ENCODE peak calls at places on chromosomes 1 and 21, in six cellular contexts. C is stomach; Y is body of pancreas; I is tibial artery; F is tibial nerve; J is naive thymus-derived CD4-positive, alpha-beta T cell. R is an unnamed sample.
A peak's percentile ranks its signal among the peaks of the same experiment; 100 is the strongest.

GRCh38 chr1:244751271-244751895 is 84.1 kb upstream of the COX20 start:
- DNase-seq in Y (no peak), C (no peak), F (no peak), J (no peak), I (no peak), R (no peak)

GRCh38 chr1:117572546-117572945 is 33.3 kb upstream of the TENT5C start:
- DNase-seq in J (peak; percentile 19), F (no peak), I (no peak), Y (no peak), C (peak; percentile 39), R (no peak)

GRCh38 chr1:3383679-3384078 is 70.8 kb upstream of the ARHGEF16 start:
- DNase-seq in F (no peak), I (no peak), Y (no peak), J (no peak), C (no peak), R (no peak)

GRCh38 chr21:44838951-44839350 is 21.1 kb upstream of the SUMO3 start:
- DNase-seq in F (no peak), Y (no peak), I (peak; percentile 33), J (no peak), C (no peak), R (no peak)

GRCh38 chr1:87463917-87464565 is 135.4 kb downstream of the LMO4 start:
- DNase-seq in J (no peak), F (no peak), Y (no peak), I (no peak), C (no peak), R (no peak)

GRCh38 chr1:35915693-35916092 is 15.2 kb upstream of the AGO3 start:
- DNase-seq in Y (no peak), I (no peak), C (no peak), F (no peak), J (no peak), R (no peak)

GRCh38 chr1:86757272-86757984 is 53.1 kb downstream of the SH3GLB1 start:
- DNase-seq in Y (no peak), C (no peak), F (no peak), J (no peak), I (peak; percentile 66), R (no peak)

GRCh38 chr1:10635992-10636391 is 160.5 kb downstream of the CASZ1 start:
- DNase-seq in Y (no peak), F (no peak), J (no peak), C (peak; percentile 95), I (peak; percentile 88), R (no peak)

GRCh38 chr1:196650403-196650802 is 1.4 kb upstream of the CFH start:
- DNase-seq in F (no peak), Y (no peak), J (no peak), C (no peak), I (no peak), R (no peak)

GRCh38 chr1:24605534-24606295 is 37.4 kb upstream of the SRRM1 start:
- DNase-seq in I (no peak), C (no peak), F (no peak), J (no peak), Y (no peak), R (no peak)

GRCh38 chr1:59018446-59018845 is 234.6 kb upstream of the JUN start:
- DNase-seq in I (no peak), C (no peak), Y (no peak), F (no peak), J (no peak), R (no peak)
- H3K4me1 ChIP-seq in I (peaks cover 18% of the 10 kb centered on the region), C (peaks cover 38% of the 10 kb centered on the region), Y (peaks cover 27% of the 10 kb centered on the region), F (peaks cover 29% of the 10 kb centered on the region), J (peaks cover 15% of the 10 kb centered on the region), R (peaks cover 5% of the 10 kb centered on the region)

DNA sequence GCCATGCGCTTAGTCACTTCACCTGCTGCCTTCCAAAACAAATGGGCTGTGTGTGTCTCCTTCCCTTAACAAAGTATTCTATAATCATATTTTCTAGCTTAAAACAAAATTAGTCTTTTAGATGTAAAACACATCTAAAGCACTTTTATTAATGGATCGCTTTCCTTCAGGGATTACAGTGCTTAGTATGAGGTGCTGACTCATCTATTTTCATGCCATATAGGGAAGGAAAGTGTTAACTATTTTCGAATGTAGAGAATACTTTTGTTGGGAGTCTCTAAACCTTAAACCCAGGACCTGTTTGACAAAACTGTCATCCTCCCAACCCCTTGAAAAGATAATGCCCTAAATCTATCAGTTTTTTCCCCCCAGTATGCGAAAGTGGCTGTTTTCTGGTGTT is 90.2 kb downstream of the PBX1 start:
- DNase-seq in C (no peak), F (no peak), Y (no peak), J (no peak), I (no peak), R (no peak)
- H3K4me1 ChIP-seq in C (peaks cover 97% of the 10 kb centered on the region), F (peaks cover 31% of the 10 kb centered on the region), Y (peaks cover 90% of the 10 kb centered on the region), J (no peaks in the 10 kb centered on the region), I (peaks cover 55% of the 10 kb centered on the region), R (peaks cover 39% of the 10 kb centered on the region)

DNA sequence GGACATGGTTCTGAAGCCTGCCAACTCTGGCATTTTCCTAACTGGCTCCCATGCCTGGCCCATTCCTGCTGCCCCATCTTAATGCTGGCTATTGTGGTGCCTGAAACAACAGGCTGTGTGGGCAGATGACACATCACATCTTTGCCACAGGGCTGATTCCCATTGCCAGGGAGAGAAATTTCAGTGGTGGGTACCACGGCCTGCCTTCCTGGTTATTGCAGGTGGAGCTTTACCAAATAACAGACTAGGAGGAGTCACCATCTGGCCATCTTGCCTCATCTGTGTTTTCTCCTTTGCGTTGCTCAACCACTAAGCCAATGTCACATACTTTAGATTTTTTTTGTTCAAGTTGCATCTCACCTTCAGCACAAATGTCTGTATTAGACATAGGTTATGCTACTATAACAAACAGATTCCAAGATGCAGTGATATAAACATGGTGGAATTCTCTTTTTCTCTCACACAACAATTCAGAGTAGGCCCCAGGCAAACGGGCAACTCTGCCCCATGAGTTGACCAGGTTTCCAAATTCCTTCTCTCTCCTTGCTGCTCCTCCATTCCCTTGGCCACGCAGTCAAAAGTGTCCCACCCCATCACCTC is 14.1 kb downstream of the CDA start:
- DNase-seq in I (no peak), C (no peak), F (no peak), Y (no peak), J (no peak), R (no peak)
- H3K4me1 ChIP-seq in I (no peaks in the 10 kb centered on the region), C (no peaks in the 10 kb centered on the region), F (no peaks in the 10 kb centered on the region), Y (no peaks in the 10 kb centered on the region), J (no peaks in the 10 kb centered on the region), R (no peaks in the 10 kb centered on the region)

GRCh38 chr1:202901555-202901954 is 12.6 kb upstream of the RABIF start:
- DNase-seq in Y (no peak), C (no peak), F (no peak), J (no peak), I (no peak), R (no peak)
- H3K4me1 ChIP-seq in Y (no peaks in the 10 kb centered on the region), C (no peaks in the 10 kb centered on the region), F (no peaks in the 10 kb centered on the region), J (no peaks in the 10 kb centered on the region), I (no peaks in the 10 kb centered on the region), R (no peaks in the 10 kb centered on the region)

GRCh38 chr1:175968486-175969182 is 225.2 kb upstream of the TNR start:
- DNase-seq in I (no peak), Y (no peak), F (no peak), J (no peak), C (no peak), R (no peak)

GRCh38 chr1:175963740-175964139 is 220.3 kb upstream of the TNR start:
- DNase-seq in C (no peak), Y (no peak), I (no peak), F (no peak), J (no peak), R (no peak)

GRCh38 chr1:175969236-175969635 is 225.8 kb upstream of the TNR start:
- DNase-seq in J (no peak), Y (no peak), F (no peak), I (no peak), C (no peak), R (no peak)
- H3K4me1 ChIP-seq in J (no peaks in the 10 kb centered on the region), Y (no peaks in the 10 kb centered on the region), F (no peaks in the 10 kb centered on the region), I (no peaks in the 10 kb centered on the region), C (peaks cover 8% of the 10 kb centered on the region), R (no peaks in the 10 kb centered on the region)

GRCh38 chr1:66353207-66353606 is 180.7 kb upstream of the SGIP1 start:
- DNase-seq in I (no peak), Y (no peak), C (no peak), J (no peak), F (no peak), R (no peak)
- H3K4me1 ChIP-seq in I (peaks cover 40% of the 10 kb centered on the region), Y (no peaks in the 10 kb centered on the region), C (peaks cover 56% of the 10 kb centered on the region), J (peaks cover 74% of the 10 kb centered on the region), F (peaks cover 65% of the 10 kb centered on the region), R (no peaks in the 10 kb centered on the region)

GRCh38 chr1:27658951-27659496 is 13.0 kb downstream of the IFI6 start:
- DNase-seq in C (no peak), I (no peak), F (no peak), Y (no peak), J (no peak), R (no peak)

GRCh38 chr1:27660300-27660837 is 11.6 kb downstream of the IFI6 start:
- DNase-seq in Y (no peak), J (no peak), I (no peak), C (no peak), F (no peak), R (no peak)

GRCh38 chr1:27656157-27656893 is 15.7 kb downstream of the IFI6 start:
- DNase-seq in Y (no peak), C (no peak), F (no peak), J (no peak), I (peak; percentile 81), R (no peak)

GRCh38 chr1:27661412-27662075 is 10.4 kb downstream of the IFI6 start:
- DNase-seq in J (no peak), Y (no peak), C (no peak), F (no peak), I (no peak), R (no peak)

DNA sequence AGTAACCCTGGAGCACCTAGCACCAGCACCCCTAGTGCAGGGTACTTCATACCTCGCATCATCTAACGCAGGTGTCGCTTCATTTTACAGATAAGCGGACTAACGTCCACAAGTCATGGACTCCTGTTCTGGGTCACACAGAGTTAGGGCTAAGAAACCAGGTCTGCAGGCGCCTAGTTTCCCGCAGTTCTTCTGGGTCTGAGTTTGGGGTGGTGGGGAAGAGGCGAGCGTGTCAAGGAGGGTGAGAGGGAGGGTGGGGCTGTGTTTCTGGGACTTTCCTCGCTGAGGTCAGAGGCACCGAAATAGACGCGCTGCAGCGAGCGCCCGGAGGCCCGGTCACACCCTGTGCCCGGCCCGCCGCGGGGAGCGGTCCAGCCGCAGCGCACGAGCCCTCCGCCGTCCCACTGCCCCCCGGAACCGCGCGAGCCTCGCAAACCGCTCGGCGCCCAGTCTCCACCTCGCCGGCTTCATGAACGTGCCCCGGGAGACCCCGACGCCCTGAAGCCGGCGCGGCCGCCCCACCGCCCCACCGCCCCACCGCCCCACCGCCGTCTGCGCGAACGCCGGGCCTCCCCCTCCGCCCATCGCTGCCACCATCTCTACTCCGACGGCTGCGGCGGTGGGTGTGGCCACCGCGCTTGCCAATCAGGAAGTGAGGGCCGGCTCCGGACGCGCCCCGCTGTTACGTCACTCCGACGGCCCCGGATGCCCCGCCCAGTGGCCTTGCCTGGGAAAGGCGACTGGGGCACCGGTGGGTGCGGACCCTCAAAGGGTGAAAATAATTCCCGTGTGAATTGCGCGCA is 12.3 kb downstream of the IFI6 start:
- DNase-seq in Y (peak; percentile 93), F (peak; percentile 87), J (peak; percentile 77), I (peak; percentile 95), C (peak; percentile 94), R (peak; percentile 95)
- H3K4me1 ChIP-seq in Y (peaks cover 10% of the 10 kb centered on the region), F (peaks cover 49% of the 10 kb centered on the region), J (peaks cover 38% of the 10 kb centered on the region), I (peaks cover 27% of the 10 kb centered on the region), C (peaks cover 32% of the 10 kb centered on the region), R (peaks cover 8% of the 10 kb centered on the region)

DNA sequence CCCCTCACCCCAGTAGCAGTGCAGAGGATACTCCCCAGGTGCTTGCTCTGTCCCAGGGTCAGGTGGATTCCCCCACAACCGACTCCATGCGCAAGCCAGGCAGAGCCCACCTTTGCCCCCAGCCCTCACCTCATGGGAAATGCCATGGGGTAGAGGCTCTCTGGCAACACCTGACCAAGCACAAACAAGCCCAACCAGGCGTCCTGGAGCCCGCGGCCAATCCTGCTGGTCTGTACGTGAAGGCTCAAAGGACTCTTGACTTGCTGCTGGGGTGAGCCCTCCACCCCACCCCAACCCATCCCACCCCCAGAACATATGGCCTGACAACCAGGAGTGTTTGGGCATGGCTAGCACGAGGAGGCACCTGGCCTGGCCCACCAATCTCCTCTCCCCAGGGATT is 1.8 kb downstream of the ADGRB2 start:
- DNase-seq in I (no peak), C (no peak), Y (no peak), F (no peak), J (no peak), R (no peak)
- H3K4me1 ChIP-seq in I (peaks cover 44% of the 10 kb centered on the region), C (peaks cover 46% of the 10 kb centered on the region), Y (peaks cover 32% of the 10 kb centered on the region), F (peaks cover 47% of the 10 kb centered on the region), J (peaks cover 23% of the 10 kb centered on the region), R (peaks cover 14% of the 10 kb centered on the region)

R was measured in ovary.